ENCODE peak calls at places on chromosomes 5 and 9, in four cellular contexts. C, N, R and Q are unnamed samples.

GRCh38 chr5:35781181-35781580 is 75.5 kb upstream of the IL7R start:
- DNase-seq in R (no peak), C (no peak), N (no peak), Q (no peak)

GRCh38 chr9:88808019-88808656 is 183.1 kb upstream of the S1PR3 start:
- DNase-seq in C (no peak), R (no peak), N (no peak), Q (no peak)

GRCh38 chr5:177369050-177369912 is 11.6 kb downstream of the RGS14 start:
- DNase-seq in R (peak), N (no peak), C (peak), Q (no peak)

GRCh38 chr5:147611483-147611882 is 101.6 kb upstream of the DPYSL3 start:
- DNase-seq in C (peak), R (no peak), N (no peak), Q (no peak)

GRCh38 chr9:30574355-30575151 is 1809.9 kb upstream of the ACO1 start:
- DNase-seq in N (no peak), C (no peak), R (no peak), Q (peak)

GRCh38 chr9:127569819-127570401 is 42.2 kb upstream of the STXBP1 start:
- DNase-seq in C (no peak), N (no peak), R (no peak), Q (no peak)

GRCh38 chr5:121029536-121030245 is 565.6 kb downstream of the PRR16 start:
- DNase-seq in R (no peak), N (no peak), C (no peak), Q (no peak)

GRCh38 chr5:59684388-59685003 is 209.0 kb downstream of the PDE4D start:
- DNase-seq in N (no peak), R (no peak), C (no peak), Q (no peak)

GRCh38 chr5:168592014-168592368 is 12.8 kb upstream of the PANK3 start:
- DNase-seq in C (no peak), N (no peak), R (no peak), Q (no peak)

GRCh38 chr9:93090091-93090655 is 5.8 kb upstream of the CARD19 start:
- DNase-seq in C (peak), R (no peak), N (no peak), Q (peak)

GRCh38 chr5:170522211-170523128 is 18.6 kb downstream of the KCNIP1 start:
- DNase-seq in R (no peak), N (peak), C (no peak), Q (peak)

GRCh38 chr5:77448831-77449230 is 43.3 kb downstream of the WDR41 start:
- DNase-seq in C (no peak), N (no peak), R (no peak), Q (no peak)

GRCh38 chr9:77460938-77461337 is 187.2 kb downstream of the GNA14 start:
- DNase-seq in N (no peak), C (no peak), R (no peak), Q (no peak)

GRCh38 chr9:84230355-84231136 is 110.0 kb downstream of the SLC28A3 start:
- DNase-seq in R (peak), N (no peak), C (no peak), Q (no peak)

GRCh38 chr5:173835662-173836061 is 52.5 kb upstream of the CPEB4 start:
- DNase-seq in R (no peak), C (no peak), N (no peak), Q (no peak)

GRCh38 chr9:92245005-92245797 is 48.3 kb downstream of the IARS1 start:
- DNase-seq in C (no peak), R (no peak), N (peak), Q (no peak)

GRCh38 chr5:131194725-131195124 is 24.0 kb downstream of the LYRM7 start:
- DNase-seq in R (no peak), C (no peak), N (no peak), Q (no peak)

GRCh38 chr5:152119091-152119490 is 194.4 kb upstream of the GLRA1 start:
- DNase-seq in R (no peak), N (no peak), C (no peak), Q (no peak)
- TF ChIP-seq CTCF in R (no peak), N (no peak), C (no peak), Q (no peak)

DNA sequence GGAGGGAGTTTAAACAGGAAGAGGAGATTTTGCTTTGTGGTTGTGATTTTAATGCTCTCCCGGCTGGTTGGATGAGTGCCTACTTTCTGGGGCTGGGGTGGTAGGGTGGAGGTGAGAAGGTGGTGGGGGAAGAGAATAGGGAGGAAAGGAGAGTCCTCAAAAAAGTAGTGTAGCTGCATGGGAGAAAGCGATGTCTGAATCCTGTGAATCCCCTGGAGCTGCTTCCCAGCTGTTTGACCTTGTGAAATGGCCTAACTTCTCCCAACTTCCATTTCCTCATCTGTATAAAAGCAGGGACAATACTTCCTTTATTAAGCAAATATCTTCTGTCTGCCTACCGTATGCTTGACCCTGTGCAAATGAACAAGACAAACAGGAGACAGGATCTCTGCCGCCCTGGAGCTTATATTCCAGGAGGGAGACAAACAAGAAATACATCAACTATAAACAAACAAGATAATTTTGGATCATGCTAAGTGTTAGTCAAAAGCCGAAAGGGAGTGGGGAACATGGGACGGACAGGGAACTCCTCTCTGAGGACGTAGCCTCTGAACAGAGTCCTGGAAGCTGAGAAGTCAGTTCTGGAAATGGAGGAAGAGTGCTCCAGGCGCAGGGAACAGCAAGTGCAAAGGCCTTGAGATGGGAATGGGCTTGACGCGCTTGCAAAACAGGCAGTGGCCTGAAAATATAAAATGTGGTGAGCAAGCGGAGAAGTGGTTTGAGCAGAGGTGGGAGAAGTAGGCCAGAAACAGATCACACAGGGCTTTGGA is 103.5 kb downstream of the SPRY4 start:
- DNase-seq in N (no peak), R (no peak), C (no peak), Q (no peak)
- TF ChIP-seq CTCF in N (no peak), R (no peak), C (no peak), Q (no peak)

GRCh38 chr9:121105531-121105930 is 30.8 kb downstream of the CNTRL start:
- DNase-seq in N (no peak), R (no peak), C (no peak), Q (no peak)

GRCh38 chr9:121107881-121108280 is 33.1 kb downstream of the CNTRL start:
- DNase-seq in C (no peak), N (no peak), R (no peak), Q (no peak)

DNA sequence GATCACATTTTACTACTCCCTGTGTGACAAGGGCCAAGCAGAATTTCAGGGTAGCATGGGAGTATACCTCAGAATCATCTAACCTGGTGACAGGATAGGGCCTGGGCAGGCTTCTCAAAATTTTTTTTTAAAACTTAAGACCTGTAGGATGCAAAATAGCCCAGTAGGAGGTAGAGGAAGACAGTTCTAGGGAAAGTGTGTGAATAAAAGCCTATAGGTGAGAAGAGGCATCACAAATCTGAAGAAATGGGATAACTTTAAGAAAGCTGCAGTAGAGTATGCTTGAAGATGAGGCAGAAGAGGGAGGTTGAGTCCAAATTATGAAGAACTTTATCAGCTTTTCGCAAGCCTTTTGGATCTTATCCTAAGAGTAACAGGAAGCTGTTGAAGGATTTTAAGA is 32.3 kb downstream of the CNTRL start:
- DNase-seq in R (no peak), N (no peak), C (no peak), Q (no peak)
- TF ChIP-seq CTCF in R (peak), N (no peak), C (peak), Q (peak)

GRCh38 chr5:139711067-139711851 is 63.1 kb downstream of the CXXC5 start:
- DNase-seq in R (peak), C (peak), N (no peak), Q (no peak)
- TF ChIP-seq CTCF in R (peak), C (peak), N (peak), Q (peak)